ENCODE peak calls at places on chromosomes 16 and 17, in five cellular contexts. J, E, L, A and G are unnamed samples.

GRCh38 chr16:86786338-86786737 is 208.0 kb downstream of the FOXL1 start:
- DNase-seq in L (no peak), A (no peak), E (no peak), J (no peak), G (no peak)

GRCh38 chr17:7219434-7219811 is 213 bp downstream of the DLG4 start:
- DNase-seq in J (no peak), E (no peak), L (no peak), A (no peak), G (no peak)

GRCh38 chr17:28076138-28076537 is 33.7 kb downstream of the NLK start:
- DNase-seq in E (no peak), A (no peak), L (no peak), J (no peak), G (no peak)

GRCh38 chr17:80817861-80818260 is 173.8 kb upstream of the CHMP6 start:
- DNase-seq in J (no peak), L (no peak), E (no peak), A (no peak), G (no peak)

GRCh38 chr16:4409081-4409932 is 7.1 kb downstream of the CORO7 start:
- DNase-seq in E (no peak), L (no peak), J (no peak), A (no peak), G (no peak)

GRCh38 chr17:59121901-59122480 is 15.3 kb upstream of the TRIM37 start:
- DNase-seq in L (no peak), A (no peak), E (no peak), J (no peak), G (no peak)

GRCh38 chr17:50560931-50561750 is 626 bp downstream of the CACNA1G start:
- DNase-seq in A (no peak), J (no peak), E (peak; percentile 12), L (no peak), G (no peak)

GRCh38 chr16:49834496-49835009 is 21.4 kb downstream of the ZNF423 start:
- DNase-seq in J (peak; percentile 79), E (no peak), L (peak; percentile 64), A (no peak), G (no peak)

GRCh38 chr17:83084621-83085056 is 5.2 kb downstream of the METRNL start:
- DNase-seq in L (no peak), A (no peak), E (no peak), J (no peak), G (no peak)

GRCh38 chr17:50501054-50501453 is 7.2 kb upstream of the MYCBPAP start:
- DNase-seq in E (no peak), J (peak; percentile 31), L (no peak), A (peak; percentile 34), G (peak; percentile 71)

GRCh38 chr16:87918314-87918713 is 18.0 kb downstream of the CA5A start:
- DNase-seq in E (no peak), L (no peak), J (no peak), A (no peak), G (no peak)

GRCh38 chr17:78278139-78278741 is 46.8 kb downstream of the TMEM235 start:
- DNase-seq in J (no peak), L (no peak), A (no peak), E (no peak), G (peak; percentile 60)

GRCh38 chr16:73464834-73465233 is 416.9 kb upstream of the ZFHX3 start:
- DNase-seq in E (no peak), J (no peak), A (no peak), L (no peak), G (no peak)

GRCh38 chr17:69634844-69635243 is 220.3 kb downstream of the MAP2K6 start:
- DNase-seq in L (no peak), E (no peak), J (no peak), A (no peak), G (no peak)

GRCh38 chr17:82200743-82201497 is 11.7 kb downstream of the CCDC57 start:
- DNase-seq in A (peak; percentile 67), E (peak; percentile 66), J (peak; percentile 13), L (no peak), G (no peak)

GRCh38 chr16:27759947-27760844 is 210.3 kb downstream of the KATNIP start:
- DNase-seq in L (no peak), E (no peak), J (no peak), A (no peak), G (no peak)

GRCh38 chr16:54171855-54172537 is 114.6 kb downstream of the IRX3 start:
- DNase-seq in J (peak; percentile 68), A (no peak), E (no peak), L (no peak), G (peak; percentile 76)

GRCh38 chr17:66829883-66830282 is 5.0 kb upstream of the CACNG5 start:
- DNase-seq in J (no peak), L (no peak), A (no peak), E (no peak), G (no peak)

GRCh38 chr16:87145181-87146176 is 171.7 kb downstream of the C16orf95 start:
- DNase-seq in J (peak; percentile 84), L (no peak), E (no peak), A (no peak), G (no peak)